ENCODE peak calls at places on chromosomes 3 and 15, in seven cellular contexts. V is fibroblast of pulmonary artery; S is skeletal muscle cell; T is Karpas-422; N is Jurkat, Clone E6-1; Y is lower lobe of right lung; Z is foreskin fibroblast. O is an unnamed sample.
A peak's percentile ranks its signal among the peaks of the same experiment; 100 is the strongest.

GRCh38 chr3:132783152-132783551 is 60.9 kb upstream of the NPHP3 start:
- DNase-seq in V (peak; percentile 8), S (peak; percentile 21), T (no peak), N (no peak), Y (no peak), Z (no peak), O (peak; percentile 35)

GRCh38 chr3:12759693-12760565 is 870 bp upstream of the TMEM40 start:
- DNase-seq in V (no peak), S (no peak), T (peak; percentile 44), N (no peak), Y (no peak), Z (no peak), O (no peak)

GRCh38 chr3:99425930-99426329 is 212.5 kb upstream of the COL8A1 start:
- DNase-seq in V (no peak), S (no peak), T (no peak), N (no peak), Y (no peak), Z (no peak), O (no peak)

GRCh38 chr15:63510548-63510940 is 6.2 kb downstream of the USP3 start:
- DNase-seq in V (no peak), S (no peak), T (no peak), N (no peak), Y (no peak), Z (no peak), O (no peak)

GRCh38 chr3:195306359-195306758 is 35.4 kb upstream of the XXYLT1 start:
- DNase-seq in V (no peak), S (no peak), T (no peak), N (no peak), Y (no peak), Z (no peak), O (no peak)

GRCh38 chr15:41501191-41501917 is 7.7 kb downstream of the ITPKA start:
- DNase-seq in V (no peak), S (no peak), T (peak; percentile 62), N (no peak), Y (no peak), Z (no peak), O (no peak)

GRCh38 chr3:21524113-21524512 is 226.9 kb downstream of the ZNF385D start:
- DNase-seq in V (no peak), S (no peak), T (no peak), N (no peak), Y (no peak), Z (peak; percentile 10), O (no peak)

GRCh38 chr3:124772081-124772831 is 42.0 kb downstream of the UMPS start:
- DNase-seq in V (peak; percentile 74), S (peak; percentile 64), T (no peak), N (no peak), Y (no peak), Z (peak; percentile 57), O (no peak)

GRCh38 chr15:94683912-94684311 is 452.6 kb downstream of the MCTP2 start:
- DNase-seq in V (no peak), S (no peak), T (no peak), N (no peak), Y (no peak), Z (no peak), O (no peak)

GRCh38 chr15:38587214-38587613 is 22.6 kb upstream of the RASGRP1 start:
- DNase-seq in V (no peak), S (no peak), T (peak; percentile 27), N (no peak), Y (no peak), Z (no peak), O (no peak)

GRCh38 chr3:30696403-30696819 is 90.0 kb downstream of the TGFBR2 start:
- DNase-seq in V (peak; percentile 36), S (no peak), T (no peak), N (no peak), Y (no peak), Z (no peak), O (no peak)

GRCh38 chr3:127092776-127093175 is 100.2 kb upstream of the PRR23E start:
- DNase-seq in V (no peak), S (no peak), T (no peak), N (no peak), Y (no peak), Z (no peak), O (no peak)

GRCh38 chr3:10311710-10312109 is 9.2 kb downstream of the SEC13 start:
- DNase-seq in V (no peak), S (no peak), T (no peak), N (no peak), Y (no peak), Z (no peak), O (no peak)

GRCh38 chr3:132210476-132211346 is 106.5 kb upstream of the ACP3 start:
- DNase-seq in V (peak; percentile 3), S (no peak), T (peak; percentile 73), N (no peak), Y (no peak), Z (no peak), O (no peak)

GRCh38 chr15:44790215-44790614 is 53.9 kb downstream of the TRIM69 start:
- DNase-seq in V (no peak), S (no peak), T (no peak), N (no peak), Y (no peak), Z (no peak), O (no peak)

GRCh38 chr3:147407107-147407494 is 758 bp upstream of the ZIC4 start:
- DNase-seq in V (no peak), S (no peak), T (no peak), N (no peak), Y (no peak), Z (no peak), O (no peak)

GRCh38 chr3:5787863-5788488 is 600.5 kb downstream of the EDEM1 start:
- DNase-seq in V (no peak), S (no peak), T (no peak), N (no peak), Y (no peak), Z (no peak), O (no peak)

GRCh38 chr3:22117751-22118346 is 366.8 kb upstream of the ZNF385D start:
- DNase-seq in V (peak; percentile 75), S (peak; percentile 13), T (peak; percentile 76), N (peak; percentile 44), Y (no peak), Z (peak; percentile 16), O (no peak)

GRCh38 chr3:37500518-37500917 is 326.1 kb upstream of the LRRFIP2 start:
- DNase-seq in V (no peak), S (no peak), T (no peak), N (no peak), Y (no peak), Z (no peak), O (no peak)

GRCh38 chr3:127162947-127163645 is 29.8 kb upstream of the PRR23E start:
- DNase-seq in V (no peak), S (no peak), T (peak; percentile 47), N (no peak), Y (no peak), Z (no peak), O (no peak)

GRCh38 chr3:145088917-145089316 is 1072.1 kb downstream of the PLOD2 start:
- DNase-seq in V (no peak), S (no peak), T (no peak), N (no peak), Y (no peak), Z (no peak), O (no peak)

GRCh38 chr15:84669726-84670125 is 11.7 kb upstream of the NMB start:
- DNase-seq in V (no peak), S (no peak), T (no peak), N (no peak), Y (no peak), Z (peak; percentile 83), O (no peak)

GRCh38 chr3:59016930-59017616 is 32.8 kb downstream of the CFAP20DC start:
- DNase-seq in V (no peak), S (no peak), T (no peak), N (no peak), Y (no peak), Z (no peak), O (no peak)

GRCh38 chr3:21888656-21889055 is 137.6 kb upstream of the ZNF385D start:
- DNase-seq in V (no peak), S (no peak), T (no peak), N (no peak), Y (no peak), Z (no peak), O (no peak)

GRCh38 chr3:89697321-89697916 is 590.0 kb downstream of the EPHA3 start:
- DNase-seq in V (no peak), S (no peak), T (no peak), N (no peak), Y (no peak), Z (no peak), O (no peak)

GRCh38 chr3:13547591-13548371 is 1.1 kb upstream of the FBLN2 start:
- DNase-seq in V (no peak), S (no peak), T (no peak), N (no peak), Y (no peak), Z (no peak), O (no peak)

GRCh38 chr3:171806200-171807128 is 3.8 kb downstream of the PLD1 start:
- DNase-seq in V (peak; percentile 83), S (peak; percentile 80), T (no peak), N (no peak), Y (no peak), Z (peak; percentile 65), O (peak; percentile 95)
- H3K4me3 ChIP-seq in V (no peak overlapping the region), S (no peak overlapping the region), T (no peak overlapping the region), N (no peak overlapping the region), Y (no peak overlapping the region), Z (no peak overlapping the region), O (no peak overlapping the region)

GRCh38 chr3:49883992-49884391 is 14.3 kb upstream of the CAMKV start:
- DNase-seq in V (no peak), S (no peak), T (no peak), N (no peak), Y (no peak), Z (no peak), O (no peak)
- H3K4me3 ChIP-seq in V (no peak overlapping the region), S (no peak overlapping the region), T (no peak overlapping the region), N (no peak overlapping the region), Y (no peak overlapping the region), Z (no peak overlapping the region), O (no peak overlapping the region)

GRCh38 chr3:110767156-110767555 is 304.5 kb upstream of the NECTIN3 start:
- DNase-seq in V (no peak), S (no peak), T (no peak), N (no peak), Y (no peak), Z (no peak), O (no peak)
- H3K4me3 ChIP-seq in V (no peak overlapping the region), S (no peak overlapping the region), T (no peak overlapping the region), N (no peak overlapping the region), Y (no peak overlapping the region), Z (no peak overlapping the region), O (no peak overlapping the region)

DNA sequence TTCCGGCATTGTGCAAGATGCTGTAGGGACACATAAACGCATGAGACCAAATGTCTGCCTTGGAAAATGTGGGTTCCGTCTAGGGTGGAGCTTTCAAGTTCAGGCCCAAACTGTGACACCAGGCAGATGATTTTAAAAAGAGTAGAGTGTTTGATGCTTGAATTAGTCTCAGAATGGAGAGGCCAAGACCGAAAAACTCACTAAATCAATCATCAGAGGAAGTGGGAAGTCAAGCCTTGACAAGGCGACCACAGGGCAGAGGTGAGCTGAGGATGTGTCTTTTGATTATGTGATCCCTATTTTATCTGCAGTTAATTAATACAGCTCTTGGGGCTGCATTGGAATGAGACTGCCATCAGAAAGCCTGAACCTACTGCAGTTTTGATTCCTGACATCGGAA is 275.4 kb downstream of the ABHD5 start:
- DNase-seq in V (no peak), S (no peak), T (peak; percentile 58), N (no peak), Y (no peak), Z (no peak), O (no peak)
- H3K4me3 ChIP-seq in V (no peak overlapping the region), S (no peak overlapping the region), T (peak overlapping the region; percentile 47), N (no peak overlapping the region), Y (no peak overlapping the region), Z (no peak overlapping the region), O (no peak overlapping the region)

O was measured in retinal pigment epithelial cell.